ENCODE peak calls at places on chromosomes 3 and 15, in nine cellular contexts. S is HTR-8/SVneo; F is activated CD4-positive, alpha-beta T cell treated with anti-CD3 and anti-CD28 coated beads, Interleukin-2, amount 50 U/mL, for 1 hour; X is activated T-helper 1 cell treated with anti-CD3 and anti-CD28 coated beads, Interleukin-2, amount 50 U/mL, for 16 hours; R is uterus; C is neural crest cell; D is stimulated activated CD4-positive, alpha-beta T cell treated with anti-CD3 and anti-CD28 coated beads, Interleukin-12 subunit alpha, Interleukin-12 subunit beta, amount 100 ng/mL, for 4 hours; A is stomach; V is AG08395. Y is an unnamed sample.

GRCh38 chr15:45394681-45395080 is 16.3 kb upstream of the GATM start:
- DNase-seq in S (no peak), F (no peak), X (no peak), R (no peak), C (no peak), D (no peak), A (no peak), V (no peak), Y (no peak)

GRCh38 chr3:39207361-39208192 is 15.2 kb upstream of the XIRP1 start:
- DNase-seq in S (no peak), F (no peak), X (no peak), R (no peak), C (no peak), D (no peak), A (no peak), V (no peak), Y (no peak)

GRCh38 chr3:103059481-103059880 is 624.7 kb downstream of the ZPLD1 start:
- DNase-seq in S (no peak), F (no peak), X (no peak), R (no peak), C (no peak), D (no peak), A (no peak), V (no peak), Y (no peak)

GRCh38 chr3:13420817-13421755 is 964 bp upstream of the NUP210 start:
- DNase-seq in S (no peak), F (peak), X (peak), R (no peak), C (no peak), D (peak), A (peak), V (no peak), Y (peak)

GRCh38 chr3:177860236-177860635 is 663.0 kb upstream of the TBL1XR1 start:
- DNase-seq in S (no peak), F (no peak), X (no peak), R (no peak), C (no peak), D (no peak), A (no peak), V (no peak), Y (no peak)

GRCh38 chr3:159828542-159828943 is 160.1 kb upstream of the IL12A start:
- DNase-seq in S (no peak), F (no peak), X (no peak), R (no peak), C (no peak), D (no peak), A (no peak), V (peak), Y (no peak)

GRCh38 chr3:9914559-9915251 is 2.2 kb upstream of the IL17RC start:
- DNase-seq in S (no peak), F (peak), X (no peak), R (no peak), C (no peak), D (no peak), A (no peak), V (no peak), Y (no peak)

GRCh38 chr3:57683286-57683685 is 9.6 kb downstream of the DENND6A start:
- DNase-seq in S (no peak), F (no peak), X (no peak), R (no peak), C (no peak), D (no peak), A (no peak), V (no peak), Y (no peak)

GRCh38 chr15:94021621-94022320 is 209.6 kb upstream of the MCTP2 start:
- DNase-seq in S (no peak), F (no peak), X (no peak), R (peak), C (no peak), D (no peak), A (no peak), V (no peak), Y (no peak)

GRCh38 chr15:43854801-43855200 is 28.0 kb downstream of the WDR76 start:
- DNase-seq in S (no peak), F (no peak), X (no peak), R (no peak), C (no peak), D (no peak), A (no peak), V (peak), Y (no peak)

GRCh38 chr3:72274511-72275295 is 489.8 kb upstream of the PROK2 start:
- DNase-seq in S (no peak), F (no peak), X (no peak), R (peak), C (no peak), D (no peak), A (peak), V (peak), Y (no peak)

GRCh38 chr15:63994073-63994600 is 52.1 kb downstream of the DAPK2 start:
- DNase-seq in S (no peak), F (no peak), X (no peak), R (no peak), C (no peak), D (no peak), A (no peak), V (no peak), Y (no peak)

GRCh38 chr3:37833790-37834189 is 27.9 kb upstream of the CTDSPL start:
- DNase-seq in S (no peak), F (no peak), X (no peak), R (no peak), C (no peak), D (no peak), A (no peak), V (no peak), Y (no peak)

GRCh38 chr3:51799879-51800757 is 21.1 kb upstream of the IQCF6 start:
- DNase-seq in S (peak), F (no peak), X (no peak), R (peak), C (peak), D (no peak), A (no peak), V (peak), Y (no peak)

GRCh38 chr3:9951598-9951961 is 628 bp downstream of the PRRT3 start:
- DNase-seq in S (no peak), F (no peak), X (no peak), R (no peak), C (no peak), D (no peak), A (no peak), V (no peak), Y (no peak)

GRCh38 chr15:29631076-29632070 is 190.9 kb downstream of the TJP1 start:
- DNase-seq in S (no peak), F (no peak), X (no peak), R (no peak), C (no peak), D (no peak), A (no peak), V (no peak), Y (no peak)

GRCh38 chr15:75775296-75776074 is 62.8 kb upstream of the CSPG4 start:
- DNase-seq in S (no peak), F (no peak), X (no peak), R (no peak), C (no peak), D (no peak), A (no peak), V (no peak), Y (no peak)

Y was measured in NK-92 treated with Interleukin-12 subunit alpha and Interleukin-12 subunit beta, amount 100 ng/mL, for 24 hours.